ENCODE peak calls at places on chromosomes 5 and 9, in five cellular contexts. K is transverse colon; N is stimulated activated CD4-positive, alpha-beta T cell treated with anti-CD3 and anti-CD28 coated beads, TNF-alpha, amount 100 ng/mL, for 4 hours; V is dorsolateral prefrontal cortex; J is activated CD4-positive, CD25-positive, alpha-beta regulatory T cell treated with anti-CD3 and anti-CD28 coated beads, Interleukin-2, amount 50 U/mL, for 72 hours. W is an unnamed sample.

GRCh38 chr5:173178369-173178910 is 34.1 kb downstream of the BNIP1 start:
- DNase-seq in K (no peak), N (no peak), V (no peak), J (no peak), W (no peak)

GRCh38 chr9:105500108-105500766 is 52.4 kb downstream of the FSD1L start:
- DNase-seq in K (no peak), N (no peak), V (no peak), J (no peak), W (no peak)

GRCh38 chr5:168424506-168425298 is 61.6 kb upstream of the RARS1 start:
- DNase-seq in K (no peak), N (no peak), V (no peak), J (no peak), W (no peak)

GRCh38 chr5:136703706-136704105 is 338.4 kb upstream of the TRPC7 start:
- DNase-seq in K (no peak), N (no peak), V (no peak), J (no peak), W (no peak)

GRCh38 chr5:43099615-43100014 is 21.1 kb upstream of the ZNF131 start:
- DNase-seq in K (no peak), N (no peak), V (no peak), J (no peak), W (no peak)

GRCh38 chr5:10559883-10560282 is 4.0 kb upstream of the ANKRD33B start:
- DNase-seq in K (no peak), N (no peak), V (no peak), J (no peak), W (no peak)

GRCh38 chr9:18189876-18190670 is 283.9 kb upstream of the ADAMTSL1 start:
- DNase-seq in K (no peak), N (no peak), V (no peak), J (no peak), W (no peak)

GRCh38 chr5:179343902-179344300 is 1.4 kb downstream of the ADAMTS2 start:
- DNase-seq in K (peak; percentile 21), N (no peak), V (no peak), J (no peak), W (no peak)

GRCh38 chr5:142097681-142098080 is 10.9 kb upstream of the NDFIP1 start:
- DNase-seq in K (no peak), N (no peak), V (no peak), J (no peak), W (no peak)

GRCh38 chr5:82156876-82157275 is 121.3 kb downstream of the RPS23 start:
- DNase-seq in K (no peak), N (no peak), V (no peak), J (no peak), W (no peak)

GRCh38 chr5:74309050-74309449 is 331.5 kb downstream of the ENC1 start:
- DNase-seq in K (no peak), N (no peak), V (no peak), J (no peak), W (no peak)

GRCh38 chr9:19533373-19533772 is 124.6 kb downstream of the ACER2 start:
- DNase-seq in K (no peak), N (no peak), V (no peak), J (no peak), W (no peak)

GRCh38 chr5:135703026-135703550 is 124.3 kb upstream of the CXCL14 start:
- DNase-seq in K (no peak), N (no peak), V (no peak), J (no peak), W (no peak)

GRCh38 chr9:94852373-94852772 is 125.9 kb downstream of the AOPEP start:
- DNase-seq in K (no peak), N (no peak), V (no peak), J (no peak), W (no peak)

GRCh38 chr9:113960748-113961147 is 84.6 kb downstream of the ZNF618 start:
- DNase-seq in K (no peak), N (no peak), V (no peak), J (no peak), W (no peak)

GRCh38 chr5:32933692-32934091 is 222.6 kb downstream of the NPR3 start:
- DNase-seq in K (no peak), N (no peak), V (no peak), J (no peak), W (no peak)

GRCh38 chr9:118148990-118149389 is 444.8 kb downstream of the TLR4 start:
- DNase-seq in K (no peak), N (no peak), V (no peak), J (no peak), W (no peak)

GRCh38 chr9:19641046-19641445 is 147.8 kb downstream of the SLC24A2 start:
- DNase-seq in K (no peak), N (no peak), V (no peak), J (no peak), W (no peak)

GRCh38 chr9:1875921-1876448 is 139.2 kb upstream of the SMARCA2 start:
- DNase-seq in K (peak; percentile 12), N (peak; percentile 51), V (no peak), J (peak; percentile 53), W (no peak)

GRCh38 chr5:170563808-170564207 is 60.0 kb downstream of the KCNIP1 start:
- DNase-seq in K (no peak), N (no peak), V (no peak), J (no peak), W (no peak)

GRCh38 chr5:42887094-42887493 is 75.4 kb upstream of the SELENOP start:
- DNase-seq in K (peak; percentile 90), N (no peak), V (no peak), J (no peak), W (no peak)

GRCh38 chr9:69468380-69468779 is 143.4 kb downstream of the ENTREP1 start:
- DNase-seq in K (no peak), N (no peak), V (no peak), J (no peak), W (no peak)

GRCh38 chr5:14676320-14676719 is 11.8 kb downstream of the OTULIN start:
- DNase-seq in K (no peak), N (no peak), V (no peak), J (no peak), W (no peak)

GRCh38 chr5:37840036-37840909 is at the start of gene GDNF:
- DNase-seq in K (peak; percentile 43), N (no peak), V (peak; percentile 15), J (no peak), W (no peak)

GRCh38 chr5:62460578-62460983 is 48.0 kb downstream of the IPO11 start:
- DNase-seq in K (no peak), N (no peak), V (no peak), J (no peak), W (no peak)

GRCh38 chr5:10524376-10525123 is 39.3 kb upstream of the ANKRD33B start:
- DNase-seq in K (no peak), N (no peak), V (peak; percentile 87), J (no peak), W (no peak)

GRCh38 chr5:148653840-148654781 is at the start of gene HTR4:
- DNase-seq in K (peak; percentile 62), N (no peak), V (no peak), J (no peak), W (no peak)

GRCh38 chr9:121820286-121821005 is 169.0 kb downstream of the DAB2IP start:
- DNase-seq in K (no peak), N (no peak), V (no peak), J (no peak), W (no peak)